ENCODE peak calls at places on chromosome 7, in four cellular contexts. S is HCT116, R is uterus, E is cardiac muscle cell. K is an unnamed sample.

GRCh38 chr7:36287371-36288241 is 102.1 kb upstream of the ANLN start:
- DNase-seq in S (no peak), R (no peak), E (no peak), K (no peak)

GRCh38 chr7:33644489-33644888 is 260.9 kb upstream of the BMPER start:
- DNase-seq in S (no peak), R (no peak), E (no peak), K (no peak)

GRCh38 chr7:67484244-67484751 is 487.7 kb downstream of the TYW1 start:
- DNase-seq in S (peak; percentile 38), R (peak; percentile 32), E (peak; percentile 76), K (no peak)

GRCh38 chr7:148021507-148022045 is 569.0 kb upstream of the C7orf33 start:
- DNase-seq in S (no peak), R (no peak), E (no peak), K (no peak)

GRCh38 chr7:116399808-116400207 is 99.7 kb upstream of the CAV2 start:
- DNase-seq in S (no peak), R (no peak), E (peak; percentile 28), K (no peak)

GRCh38 chr7:101626758-101627157 is 2.3 kb downstream of the MYL10 start:
- DNase-seq in S (no peak), R (no peak), E (no peak), K (no peak)

GRCh38 chr7:27204851-27205322 is 5.0 kb upstream of the HOXA13 start:
- DNase-seq in S (no peak), R (no peak), E (no peak), K (peak; percentile 54)

GRCh38 chr7:117269417-117269816 is 53.4 kb downstream of the WNT2 start:
- DNase-seq in S (peak; percentile 19), R (no peak), E (peak; percentile 74), K (no peak)

GRCh38 chr7:5143935-5144903 is 45.8 kb upstream of the WIPI2 start:
- DNase-seq in S (no peak), R (no peak), E (peak; percentile 70), K (no peak)

GRCh38 chr7:102444961-102445673 is 11.7 kb downstream of the ORAI2 start:
- DNase-seq in S (no peak), R (no peak), E (no peak), K (no peak)

GRCh38 chr7:120733143-120733542 is 124.8 kb downstream of the TSPAN12 start:
- DNase-seq in S (peak; percentile 10), R (no peak), E (peak; percentile 47), K (no peak)

GRCh38 chr7:124764847-124765400 is 668 bp downstream of the GPR37 start:
- DNase-seq in S (no peak), R (no peak), E (peak; percentile 1), K (no peak)

GRCh38 chr7:151792011-151792410 is 84.9 kb downstream of the PRKAG2 start:
- DNase-seq in S (no peak), R (no peak), E (no peak), K (no peak)

GRCh38 chr7:2632717-2633537 is 1.1 kb downstream of the TTYH3 start:
- DNase-seq in S (peak; percentile 6), R (peak; percentile 65), E (peak; percentile 75), K (peak; percentile 78)

GRCh38 chr7:2181077-2181854 is 51.5 kb downstream of the MAD1L1 start:
- DNase-seq in S (no peak), R (no peak), E (no peak), K (peak; percentile 36)

GRCh38 chr7:156968183-156968582 is 18.7 kb downstream of the NOM1 start:
- DNase-seq in S (no peak), R (no peak), E (no peak), K (no peak)

GRCh38 chr7:13017325-13017853 is 330.0 kb downstream of the ARL4A start:
- DNase-seq in S (peak; percentile 96), R (no peak), E (peak; percentile 54), K (no peak)

GRCh38 chr7:78284945-78285344 is 486.4 kb downstream of the PHTF2 start:
- DNase-seq in S (no peak), R (no peak), E (no peak), K (no peak)

GRCh38 chr7:28808786-28809533 is 149.2 kb downstream of the TRIL start:
- DNase-seq in S (no peak), R (no peak), E (peak; percentile 12), K (no peak)

GRCh38 chr7:111045469-111045868 is 45.5 kb upstream of the LRRN3 start:
- DNase-seq in S (no peak), R (no peak), E (peak; percentile 10), K (no peak)

GRCh38 chr7:101841328-101841727 is 23.9 kb downstream of the CUX1 start:
- DNase-seq in S (no peak), R (no peak), E (no peak), K (no peak)

DNA sequence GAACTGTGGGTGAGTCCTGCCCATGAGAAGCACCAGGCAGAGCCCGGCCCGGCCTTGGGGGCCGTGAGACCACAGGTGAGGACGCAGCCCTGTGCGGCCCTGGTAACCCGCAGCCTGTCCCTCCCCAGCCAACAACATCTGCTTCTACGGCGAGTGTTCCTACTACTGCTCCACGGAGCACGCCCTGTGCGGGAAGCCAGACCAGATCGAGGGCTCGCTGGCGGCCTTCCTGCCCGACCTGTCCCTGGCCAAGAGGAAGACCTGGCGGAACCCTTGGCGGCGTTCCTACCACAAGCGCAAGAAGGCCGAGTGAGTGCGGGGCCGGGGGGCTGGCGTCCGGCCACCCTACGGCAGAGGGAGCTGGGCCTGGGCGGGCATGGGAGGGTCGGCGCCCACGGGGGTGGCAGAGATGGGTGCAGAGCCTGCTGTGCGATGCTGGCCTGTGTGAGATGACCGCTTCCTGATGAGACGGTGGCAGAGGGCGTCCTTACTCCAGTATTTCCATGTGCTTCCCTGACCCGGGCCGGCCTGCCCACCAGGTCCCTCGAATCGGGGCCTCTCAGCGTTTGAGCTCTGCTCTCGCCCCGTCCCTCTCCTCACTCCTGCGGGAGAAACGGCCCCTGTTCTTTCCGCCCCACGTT is 34.1 kb upstream of the FOXL3 start:
- DNase-seq in S (no peak), R (no peak), E (no peak), K (no peak)
- H3K9me3 ChIP-seq in S (peaks cover under 1% of the 10 kb centered on the region), R (no peaks in the 10 kb centered on the region), E (no peaks in the 10 kb centered on the region), K (no peaks in the 10 kb centered on the region)

DNA sequence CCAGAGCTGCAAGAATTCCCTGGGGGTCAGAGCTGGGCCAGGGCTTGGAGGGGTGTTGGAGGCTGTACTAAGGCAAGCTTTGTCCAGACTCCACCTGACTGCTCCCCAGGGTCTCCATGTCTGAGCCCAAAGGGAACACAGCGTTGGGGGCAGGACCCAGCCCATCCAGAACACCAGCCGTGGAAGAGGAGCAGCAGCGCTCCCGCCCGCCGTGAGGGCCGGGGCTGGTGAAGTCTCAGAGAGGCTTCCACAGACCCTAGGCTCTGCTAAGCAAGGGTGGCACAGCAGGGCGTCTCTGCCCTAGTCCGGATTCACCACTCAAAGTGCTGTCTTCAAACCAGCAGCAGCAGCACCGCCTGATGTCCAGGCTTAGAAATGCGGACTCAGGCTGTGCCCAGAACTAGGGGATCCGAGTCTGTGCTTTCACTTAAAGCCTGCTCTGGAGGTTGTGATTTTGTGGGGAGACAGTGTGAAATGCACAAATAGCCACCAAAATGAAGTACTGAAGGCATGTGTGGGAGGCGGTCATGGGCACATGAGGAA is 16.7 kb upstream of the AQP1 start:
- DNase-seq in S (no peak), R (no peak), E (peak; percentile 25), K (no peak)
- TF ChIP-seq CTCF in S (no peak), R (no peak), E (peak; percentile 24), K (no peak)

GRCh38 chr7:16667355-16667754 is 21.4 kb downstream of the BZW2 start:
- DNase-seq in S (no peak), R (no peak), E (no peak), K (no peak)

GRCh38 chr7:16669581-16669980 is 23.6 kb downstream of the BZW2 start:
- DNase-seq in S (no peak), R (no peak), E (peak; percentile 53), K (no peak)

GRCh38 chr7:16670021-16670420 is 24.0 kb downstream of the BZW2 start:
- DNase-seq in S (no peak), R (no peak), E (peak; percentile 53), K (no peak)

GRCh38 chr7:16668049-16668858 is 22.3 kb downstream of the BZW2 start:
- DNase-seq in S (peak; percentile 91), R (peak; percentile 87), E (peak; percentile 99), K (peak; percentile 90)

GRCh38 chr7:16668978-16669377 is 23.0 kb downstream of the BZW2 start:
- DNase-seq in S (no peak), R (no peak), E (peak; percentile 49), K (no peak)
- H3K36me3 ChIP-seq in S (no peaks in the 10 kb centered on the region), R (no peaks in the 10 kb centered on the region), E (peaks cover 13% of the 10 kb centered on the region), K (peaks cover 9% of the 10 kb centered on the region)

GRCh38 chr7:127674361-127674760 is 22.4 kb downstream of the SND1 start:
- DNase-seq in S (no peak), R (no peak), E (no peak), K (no peak)
- H3K9me3 ChIP-seq in S (peaks cover 6% of the 10 kb centered on the region), R (no peaks in the 10 kb centered on the region), E (no peaks in the 10 kb centered on the region), K (no peaks in the 10 kb centered on the region)

DNA sequence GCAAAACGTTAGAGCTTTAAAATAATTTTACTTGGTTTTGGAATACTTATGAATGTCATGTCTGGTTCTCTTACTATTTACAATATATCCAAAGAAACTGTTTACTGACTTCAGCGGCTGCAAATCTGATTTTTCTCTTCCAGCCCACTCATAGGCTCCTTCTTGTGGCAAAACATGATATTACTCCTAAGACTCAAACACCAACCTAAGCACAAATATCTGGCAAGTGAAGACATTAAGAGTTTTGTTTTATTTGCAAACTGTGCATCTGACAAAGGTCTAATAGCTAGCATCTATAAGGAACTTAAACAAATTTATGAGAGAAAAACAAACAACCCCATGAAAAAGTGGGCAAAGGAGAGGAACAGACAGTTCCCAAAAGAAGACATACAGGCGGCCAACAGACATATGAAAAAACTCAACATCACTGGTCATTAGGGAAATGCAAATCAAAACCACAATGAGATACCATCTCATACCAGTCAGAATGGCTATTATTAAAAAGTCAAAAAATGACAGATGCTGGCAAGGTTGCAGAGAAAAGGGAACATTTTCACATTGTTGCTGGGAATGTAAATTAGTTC is 20.3 kb upstream of the GJC3 start:
- DNase-seq in S (no peak), R (no peak), E (peak; percentile 38), K (no peak)
- TF ChIP-seq CTCF in S (peak; percentile 29), R (no peak), E (peak; percentile 40), K (no peak)

GRCh38 chr7:149071182-149071635 is 19.3 kb downstream of the ZNF786 start:
- DNase-seq in S (no peak), R (no peak), E (no peak), K (no peak)
- H3K36me3 ChIP-seq in S (peaks cover 4% of the 10 kb centered on the region), R (no peaks in the 10 kb centered on the region), E (peaks cover 6% of the 10 kb centered on the region), K (peaks cover 28% of the 10 kb centered on the region)

DNA sequence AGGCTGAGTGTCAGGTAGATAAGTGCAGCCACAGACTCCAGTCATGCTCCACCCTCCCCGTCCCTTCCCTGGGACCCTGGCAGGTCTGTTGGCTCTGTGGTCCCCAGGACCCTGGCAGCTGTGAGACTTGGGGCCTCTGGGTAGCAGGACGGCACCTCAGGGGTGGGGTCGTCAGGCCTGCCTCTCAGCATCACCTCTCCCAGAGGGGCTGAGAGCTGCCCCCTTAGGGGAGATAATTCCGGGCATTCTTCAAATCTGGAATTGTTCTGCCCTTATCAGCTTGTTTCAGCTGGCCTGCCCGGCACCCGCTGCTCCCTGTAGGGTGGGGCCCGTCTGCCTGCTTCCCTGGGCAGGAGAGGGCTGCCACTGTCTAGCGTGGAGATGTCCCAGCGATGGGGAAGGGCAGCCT is 23.3 kb downstream of the PODXL start:
- DNase-seq in S (no peak), R (no peak), E (no peak), K (no peak)
- H3K9me3 ChIP-seq in S (no peaks in the 10 kb centered on the region), R (no peaks in the 10 kb centered on the region), E (no peaks in the 10 kb centered on the region), K (no peaks in the 10 kb centered on the region)

DNA sequence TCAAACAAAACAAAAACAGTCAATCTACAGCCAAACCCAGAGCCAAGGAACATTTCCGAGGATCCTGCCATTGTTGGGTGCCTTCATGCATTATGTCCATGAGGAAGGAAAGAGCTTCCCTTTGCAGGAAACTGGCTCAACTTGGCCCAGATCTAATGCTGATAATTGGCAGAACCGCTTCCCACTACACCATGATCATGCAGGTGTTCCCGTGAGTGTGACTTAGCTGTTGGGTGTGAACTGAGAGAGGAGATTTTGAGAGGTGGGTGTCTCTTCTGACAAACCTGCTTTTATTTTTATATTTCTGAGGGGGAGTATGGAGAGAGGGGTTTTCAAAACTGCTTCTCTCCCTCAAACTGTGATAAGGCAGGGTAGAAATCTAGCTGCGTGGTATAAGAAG is 14.6 kb downstream of the SAP25 start:
- DNase-seq in S (no peak), R (no peak), E (no peak), K (no peak)
- TF ChIP-seq CTCF in S (no peak), R (no peak), E (no peak), K (no peak)

K was measured in right atrium auricular region.